ENCODE peak calls at places on chromosomes 5 and 9, in nine cellular contexts. One of them, this sample, is unnamed.

GRCh38 chr5:118611332-118611945 is 376.9 kb downstream of the DTWD2 start:
- DNase-seq in esophagus squamous epithelium: no peak
- DNase-seq in body of pancreas: no peak
- DNase-seq in T-helper 22 cell: no peak
- DNase-seq in NCI-H69: peak
- DNase-seq in activated gamma-delta T cell treated with Interleukin-2 at 50 U/mL for 16 hours: no peak
- DNase-seq in ACHN: peak
- DNase-seq in psoas muscle: no peak
- DNase-seq in epithelial cell of proximal tubule: no peak
- DNase-seq in this sample: no peak

GRCh38 chr5:101838329-101838964 is 457.6 kb downstream of the SLCO4C1 start:
- DNase-seq in esophagus squamous epithelium: no peak
- DNase-seq in body of pancreas: no peak
- DNase-seq in T-helper 22 cell: no peak
- DNase-seq in NCI-H69: no peak
- DNase-seq in activated gamma-delta T cell treated with Interleukin-2 at 50 U/mL for 16 hours: no peak
- DNase-seq in ACHN: no peak
- DNase-seq in psoas muscle: no peak
- DNase-seq in epithelial cell of proximal tubule: no peak
- DNase-seq in this sample: no peak

GRCh38 chr5:77413049-77413448 is 79.1 kb downstream of the WDR41 start:
- DNase-seq in esophagus squamous epithelium: no peak
- DNase-seq in body of pancreas: no peak
- DNase-seq in T-helper 22 cell: no peak
- DNase-seq in NCI-H69: no peak
- DNase-seq in activated gamma-delta T cell treated with Interleukin-2 at 50 U/mL for 16 hours: no peak
- DNase-seq in ACHN: no peak
- DNase-seq in psoas muscle: no peak
- DNase-seq in epithelial cell of proximal tubule: no peak
- DNase-seq in this sample: no peak

GRCh38 chr5:38557309-38557710 is 864 bp upstream of the LIFR start:
- DNase-seq in esophagus squamous epithelium: no peak
- DNase-seq in body of pancreas: peak
- DNase-seq in T-helper 22 cell: no peak
- DNase-seq in NCI-H69: no peak
- DNase-seq in activated gamma-delta T cell treated with Interleukin-2 at 50 U/mL for 16 hours: no peak
- DNase-seq in ACHN: no peak
- DNase-seq in psoas muscle: peak
- DNase-seq in epithelial cell of proximal tubule: no peak
- DNase-seq in this sample: peak

GRCh38 chr9:134365791-134366222 is 39.6 kb downstream of the RXRA start:
- DNase-seq in esophagus squamous epithelium: no peak
- DNase-seq in body of pancreas: no peak
- DNase-seq in T-helper 22 cell: no peak
- DNase-seq in NCI-H69: peak
- DNase-seq in activated gamma-delta T cell treated with Interleukin-2 at 50 U/mL for 16 hours: no peak
- DNase-seq in ACHN: no peak
- DNase-seq in psoas muscle: peak
- DNase-seq in epithelial cell of proximal tubule: no peak
- DNase-seq in this sample: no peak

GRCh38 chr5:165139730-165140129 is 1634.3 kb downstream of the MAT2B start:
- DNase-seq in esophagus squamous epithelium: no peak
- DNase-seq in body of pancreas: no peak
- DNase-seq in T-helper 22 cell: no peak
- DNase-seq in NCI-H69: no peak
- DNase-seq in activated gamma-delta T cell treated with Interleukin-2 at 50 U/mL for 16 hours: no peak
- DNase-seq in ACHN: no peak
- DNase-seq in psoas muscle: no peak
- DNase-seq in epithelial cell of proximal tubule: no peak
- DNase-seq in this sample: no peak

GRCh38 chr5:103993028-103993427 is 430.4 kb upstream of the NUDT12 start:
- DNase-seq in esophagus squamous epithelium: no peak
- DNase-seq in body of pancreas: no peak
- DNase-seq in T-helper 22 cell: no peak
- DNase-seq in NCI-H69: no peak
- DNase-seq in activated gamma-delta T cell treated with Interleukin-2 at 50 U/mL for 16 hours: no peak
- DNase-seq in ACHN: no peak
- DNase-seq in psoas muscle: no peak
- DNase-seq in epithelial cell of proximal tubule: no peak
- DNase-seq in this sample: no peak

GRCh38 chr5:149605998-149606721 is 24.9 kb downstream of the ARHGEF37 start:
- DNase-seq in esophagus squamous epithelium: no peak
- DNase-seq in body of pancreas: no peak
- DNase-seq in T-helper 22 cell: no peak
- DNase-seq in NCI-H69: no peak
- DNase-seq in activated gamma-delta T cell treated with Interleukin-2 at 50 U/mL for 16 hours: no peak
- DNase-seq in ACHN: peak
- DNase-seq in psoas muscle: peak
- DNase-seq in epithelial cell of proximal tubule: no peak
- DNase-seq in this sample: no peak

GRCh38 chr9:19922476-19923118 is 133.8 kb upstream of the SLC24A2 start:
- DNase-seq in esophagus squamous epithelium: no peak
- DNase-seq in body of pancreas: peak
- DNase-seq in T-helper 22 cell: no peak
- DNase-seq in NCI-H69: peak
- DNase-seq in activated gamma-delta T cell treated with Interleukin-2 at 50 U/mL for 16 hours: no peak
- DNase-seq in ACHN: peak
- DNase-seq in psoas muscle: no peak
- DNase-seq in epithelial cell of proximal tubule: no peak
- DNase-seq in this sample: peak

GRCh38 chr9:96719538-96720315 is 58.2 kb downstream of the ZNF510 start:
- DNase-seq in esophagus squamous epithelium: no peak
- DNase-seq in body of pancreas: peak
- DNase-seq in T-helper 22 cell: no peak
- DNase-seq in NCI-H69: peak
- DNase-seq in activated gamma-delta T cell treated with Interleukin-2 at 50 U/mL for 16 hours: no peak
- DNase-seq in ACHN: no peak
- DNase-seq in psoas muscle: no peak
- DNase-seq in epithelial cell of proximal tubule: no peak
- DNase-seq in this sample: no peak

GRCh38 chr5:127962491-127962890 is 121.1 kb upstream of the SLC12A2 start:
- DNase-seq in esophagus squamous epithelium: no peak
- DNase-seq in body of pancreas: no peak
- DNase-seq in T-helper 22 cell: no peak
- DNase-seq in NCI-H69: no peak
- DNase-seq in activated gamma-delta T cell treated with Interleukin-2 at 50 U/mL for 16 hours: no peak
- DNase-seq in ACHN: no peak
- DNase-seq in psoas muscle: no peak
- DNase-seq in epithelial cell of proximal tubule: no peak
- DNase-seq in this sample: no peak

GRCh38 chr5:138334867-138335447 is 3.1 kb upstream of the FAM53C start:
- DNase-seq in esophagus squamous epithelium: no peak
- DNase-seq in body of pancreas: no peak
- DNase-seq in T-helper 22 cell: no peak
- DNase-seq in NCI-H69: peak
- DNase-seq in activated gamma-delta T cell treated with Interleukin-2 at 50 U/mL for 16 hours: no peak
- DNase-seq in ACHN: peak
- DNase-seq in psoas muscle: no peak
- DNase-seq in epithelial cell of proximal tubule: no peak
- DNase-seq in this sample: no peak

GRCh38 chr9:80699551-80699998 is 989.8 kb downstream of the TLE1 start:
- DNase-seq in esophagus squamous epithelium: no peak
- DNase-seq in body of pancreas: no peak
- DNase-seq in T-helper 22 cell: no peak
- DNase-seq in NCI-H69: no peak
- DNase-seq in activated gamma-delta T cell treated with Interleukin-2 at 50 U/mL for 16 hours: no peak
- DNase-seq in ACHN: no peak
- DNase-seq in psoas muscle: no peak
- DNase-seq in epithelial cell of proximal tubule: peak
- DNase-seq in this sample: no peak

GRCh38 chr5:35313296-35313695 is 83.0 kb upstream of the PRLR start:
- DNase-seq in esophagus squamous epithelium: no peak
- DNase-seq in body of pancreas: peak
- DNase-seq in T-helper 22 cell: no peak
- DNase-seq in NCI-H69: no peak
- DNase-seq in activated gamma-delta T cell treated with Interleukin-2 at 50 U/mL for 16 hours: no peak
- DNase-seq in ACHN: no peak
- DNase-seq in psoas muscle: no peak
- DNase-seq in epithelial cell of proximal tubule: peak
- DNase-seq in this sample: no peak

GRCh38 chr5:151345187-151345807 is 2.1 kb downstream of the SLC36A2 start:
- DNase-seq in esophagus squamous epithelium: no peak
- DNase-seq in body of pancreas: no peak
- DNase-seq in T-helper 22 cell: no peak
- DNase-seq in NCI-H69: no peak
- DNase-seq in activated gamma-delta T cell treated with Interleukin-2 at 50 U/mL for 16 hours: no peak
- DNase-seq in ACHN: no peak
- DNase-seq in psoas muscle: peak
- DNase-seq in epithelial cell of proximal tubule: peak
- DNase-seq in this sample: no peak

GRCh38 chr5:154196955-154197652 is 6.6 kb downstream of the GALNT10 start:
- DNase-seq in esophagus squamous epithelium: no peak
- DNase-seq in body of pancreas: no peak
- DNase-seq in T-helper 22 cell: no peak
- DNase-seq in NCI-H69: peak
- DNase-seq in activated gamma-delta T cell treated with Interleukin-2 at 50 U/mL for 16 hours: no peak
- DNase-seq in ACHN: peak
- DNase-seq in psoas muscle: no peak
- DNase-seq in epithelial cell of proximal tubule: no peak
- DNase-seq in this sample: peak

GRCh38 chr5:137612576-137612975 is 113.5 kb upstream of the SPOCK1 start:
- DNase-seq in esophagus squamous epithelium: no peak
- DNase-seq in body of pancreas: no peak
- DNase-seq in T-helper 22 cell: no peak
- DNase-seq in NCI-H69: no peak
- DNase-seq in activated gamma-delta T cell treated with Interleukin-2 at 50 U/mL for 16 hours: no peak
- DNase-seq in ACHN: no peak
- DNase-seq in psoas muscle: no peak
- DNase-seq in epithelial cell of proximal tubule: no peak
- DNase-seq in this sample: no peak

GRCh38 chr5:141778211-141778610 is 96.2 kb upstream of the ARAP3 start:
- DNase-seq in esophagus squamous epithelium: no peak
- DNase-seq in body of pancreas: no peak
- DNase-seq in T-helper 22 cell: no peak
- DNase-seq in NCI-H69: no peak
- DNase-seq in activated gamma-delta T cell treated with Interleukin-2 at 50 U/mL for 16 hours: no peak
- DNase-seq in ACHN: peak
- DNase-seq in psoas muscle: peak
- DNase-seq in epithelial cell of proximal tubule: peak
- DNase-seq in this sample: no peak